ENCODE peak calls at places on chromosomes 3 and 15, in five cellular contexts. G is activated naive CD8-positive, alpha-beta T cell treated with anti-CD3 and anti-CD28 coated beads for 36 hours; L is stimulated activated naive B cell treated with anti-CD40 and anti-IgM and Interleukin-4, amounts not matched to agents 10 μg/mL and 1 μg/mL and 100 μg/mL, for 72 hours; A is stimulated activated naive CD8-positive, alpha-beta T cell treated with anti-CD3 and anti-CD28 coated beads, Interleukin-15, Interleukin-2, amounts not matched to agents 100 U/mL and 50 U/mL, for 24 hours; S is activated T-cell treated with anti-CD3 and anti-CD28 coated beads, Interleukin-2, amount 50 U/mL, for 1 hour. D is an unnamed sample.

GRCh38 chr3:157078131-157078835 is 81.7 kb downstream of the CCNL1 start:
- DNase-seq in G (no peak), L (no peak), A (no peak), S (no peak), D (no peak)

GRCh38 chr15:41502787-41503668 is 9.4 kb downstream of the ITPKA start:
- DNase-seq in G (peak; percentile 24), L (no peak), S (no peak), A (no peak), D (no peak)

GRCh38 chr15:70882361-70882760 is 9.9 kb downstream of the THAP10 start:
- DNase-seq in G (no peak), A (no peak), L (no peak), S (no peak), D (no peak)

GRCh38 chr3:69305011-69305410 is 80.9 kb downstream of the FRMD4B start:
- DNase-seq in G (no peak), A (no peak), L (no peak), S (no peak), D (no peak)

GRCh38 chr3:153130312-153130977 is 31.6 kb upstream of the RAP2B start:
- DNase-seq in L (no peak), A (no peak), G (no peak), S (no peak), D (no peak)

GRCh38 chr3:128770387-128770786 is 44.4 kb downstream of the RAB7A start:
- DNase-seq in G (no peak), A (no peak), L (no peak), S (no peak), D (no peak)

GRCh38 chr15:40421246-40422157 is 15.9 kb downstream of the IVD start:
- DNase-seq in S (peak; percentile 87), L (peak; percentile 66), A (peak; percentile 89), G (peak; percentile 82), D (peak; percentile 74)

GRCh38 chr15:61195116-61196002 is 33.7 kb downstream of the RORA start:
- DNase-seq in A (no peak), L (no peak), S (no peak), G (no peak), D (peak; percentile 8)

GRCh38 chr3:146130881-146131371 is 30.1 kb downstream of the PLOD2 start:
- DNase-seq in G (no peak), A (no peak), L (no peak), S (no peak), D (no peak)

GRCh38 chr15:71656425-71656824 is 153.9 kb upstream of the NR2E3 start:
- DNase-seq in A (no peak), L (no peak), S (no peak), G (no peak), D (no peak)

GRCh38 chr15:99434506-99435137 is 131.2 kb upstream of the MEF2A start:
- DNase-seq in S (peak; percentile 10), L (no peak), G (no peak), A (peak; percentile 1), D (no peak)

GRCh38 chr15:45186771-45187577 is 792 bp downstream of the SHF start:
- DNase-seq in A (no peak), G (no peak), S (no peak), L (no peak), D (no peak)

GRCh38 chr15:57432141-57432701 is 55.9 kb downstream of the CGNL1 start:
- DNase-seq in G (no peak), L (no peak), S (no peak), A (no peak), D (no peak)

GRCh38 chr3:31853580-31853979 is 127.5 kb downstream of the OSBPL10 start:
- DNase-seq in A (no peak), G (no peak), L (no peak), S (no peak), D (no peak)

GRCh38 chr3:141421186-141421585 is 52.9 kb downstream of the ZBTB38 start:
- DNase-seq in S (no peak), L (no peak), A (no peak), G (no peak), D (no peak)

GRCh38 chr3:5194801-5195509 is 7.4 kb downstream of the EDEM1 start:
- DNase-seq in A (peak; percentile 38), S (no peak), L (no peak), G (no peak), D (peak; percentile 58)

GRCh38 chr3:194045289-194045688 is 90.7 kb upstream of the HES1 start:
- DNase-seq in G (no peak), A (no peak), S (no peak), L (no peak), D (no peak)

GRCh38 chr15:85407421-85408269 is 27.2 kb downstream of the AKAP13 start:
- DNase-seq in L (peak; percentile 43), S (no peak), A (peak; percentile 43), G (peak; percentile 45), D (no peak)

GRCh38 chr3:3200632-3201212 is 21.2 kb upstream of the CRBN start:
- DNase-seq in G (no peak), S (no peak), L (peak; percentile 23), A (no peak), D (peak; percentile 30)

GRCh38 chr3:13841141-13841540 is 38.7 kb downstream of the WNT7A start:
- DNase-seq in L (no peak), A (no peak), S (no peak), G (no peak), D (no peak)

GRCh38 chr15:69537085-69537484 is 84.5 kb downstream of the RPLP1 start:
- DNase-seq in S (no peak), L (no peak), G (no peak), A (no peak), D (no peak)

GRCh38 chr3:175212896-175213295 is 353.8 kb downstream of the NAALADL2 start:
- DNase-seq in A (no peak), G (no peak), S (no peak), L (no peak), D (no peak)

GRCh38 chr15:73637527-73637926 is 4.3 kb upstream of the NPTN start:
- DNase-seq in S (no peak), A (no peak), G (no peak), L (no peak), D (no peak)

GRCh38 chr15:70566047-70566835 is 197.1 kb downstream of the UACA start:
- DNase-seq in S (no peak), L (no peak), A (no peak), G (no peak), D (no peak)

GRCh38 chr3:47961815-47962606 is 54.2 kb downstream of the MAP4 start:
- DNase-seq in A (no peak), S (peak; percentile 22), G (peak; percentile 1), L (no peak), D (peak; percentile 18)

GRCh38 chr3:85881833-85882393 is 923.1 kb downstream of the CADM2 start:
- DNase-seq in S (no peak), L (no peak), G (no peak), A (no peak), D (no peak)

GRCh38 chr3:111076732-111077131 is 5.1 kb downstream of the NECTIN3 start:
- DNase-seq in G (no peak), S (no peak), L (no peak), A (no peak), D (no peak)

GRCh38 chr3:41574900-41575299 is 375.6 kb downstream of the CTNNB1 start:
- DNase-seq in S (no peak), A (no peak), L (no peak), G (no peak), D (no peak)

GRCh38 chr3:113773381-113773780 is 26.5 kb downstream of the ATP6V1A start:
- DNase-seq in L (no peak), A (no peak), S (no peak), G (no peak), D (no peak)

GRCh38 chr15:22907161-22907950 is 68.9 kb downstream of the NIPA2 start:
- DNase-seq in A (no peak), G (no peak), L (no peak), S (no peak), D (no peak)

GRCh38 chr3:61699622-61700021 is 138.3 kb downstream of the PTPRG start:
- DNase-seq in L (no peak), A (no peak), S (no peak), G (no peak), D (no peak)